ENCODE peak calls at places on chromosome 21, in eight cellular contexts. W is NCI-H2171, V is EL, O is DMS79, G is M059J, Y is epithelial cell of esophagus, R is astrocyte of the spinal cord, D is DMS 273 treated with DMSO at 0.1 percent for 48 hours. F is an unnamed sample.

GRCh38 chr21:31735518-31735992 is 3.6 kb upstream of the SCAF4 start:
- DNase-seq in W (no peak), V (no peak), O (no peak), G (no peak), Y (no peak), R (no peak), D (no peak), F (no peak)

GRCh38 chr21:45152265-45152746 is 77.9 kb downstream of the ADARB1 start:
- DNase-seq in W (no peak), V (no peak), O (no peak), G (no peak), Y (no peak), R (peak), D (no peak), F (no peak)

GRCh38 chr21:43590220-43590619 is 69.1 kb downstream of the HSF2BP start:
- DNase-seq in W (no peak), V (peak), O (no peak), G (peak), Y (peak), R (peak), D (no peak), F (no peak)

GRCh38 chr21:45236481-45236880 is 51.2 kb downstream of the POFUT2 start:
- DNase-seq in W (no peak), V (no peak), O (no peak), G (peak), Y (no peak), R (no peak), D (no peak), F (peak)

GRCh38 chr21:17780539-17780938 is 38.6 kb downstream of the C21orf91 start:
- DNase-seq in W (no peak), V (no peak), O (no peak), G (peak), Y (peak), R (no peak), D (no peak), F (no peak)

GRCh38 chr21:32182449-32182848 is 96.4 kb downstream of the MIS18A start:
- DNase-seq in W (no peak), V (no peak), O (no peak), G (no peak), Y (no peak), R (no peak), D (no peak), F (no peak)

GRCh38 chr21:27104749-27105439 is 138.0 kb upstream of the ADAMTS5 start:
- DNase-seq in W (peak), V (peak), O (no peak), G (peak), Y (peak), R (peak), D (no peak), F (no peak)

GRCh38 chr21:41926068-41926806 is 27.6 kb downstream of the C2CD2 start:
- DNase-seq in W (no peak), V (peak), O (peak), G (peak), Y (peak), R (peak), D (no peak), F (peak)

GRCh38 chr21:41536076-41536826 is 28.3 kb upstream of the TMPRSS2 start:
- DNase-seq in W (no peak), V (no peak), O (no peak), G (no peak), Y (peak), R (no peak), D (no peak), F (peak)

GRCh38 chr21:17903029-17903806 is 84.1 kb upstream of the C21orf91 start:
- DNase-seq in W (peak), V (peak), O (peak), G (peak), Y (peak), R (peak), D (peak), F (peak)

GRCh38 chr21:28592205-28592845 is 400.4 kb downstream of the LTN1 start:
- DNase-seq in W (no peak), V (no peak), O (no peak), G (no peak), Y (no peak), R (no peak), D (no peak), F (no peak)

GRCh38 chr21:26138615-26139257 is 31.8 kb downstream of the APP start:
- DNase-seq in W (no peak), V (no peak), O (no peak), G (no peak), Y (no peak), R (no peak), D (no peak), F (peak)

GRCh38 chr21:42265229-42265812 is 46.4 kb downstream of the ABCG1 start:
- DNase-seq in W (no peak), V (no peak), O (no peak), G (no peak), Y (no peak), R (no peak), D (no peak), F (no peak)

GRCh38 chr21:32391755-32392154 is 1.1 kb downstream of the URB1 start:
- DNase-seq in W (no peak), V (no peak), O (no peak), G (no peak), Y (no peak), R (no peak), D (no peak), F (no peak)

GRCh38 chr21:44511219-44511937 is 28.6 kb downstream of the KRTAP10-1 start:
- DNase-seq in W (no peak), V (no peak), O (no peak), G (no peak), Y (no peak), R (no peak), D (no peak), F (no peak)

GRCh38 chr21:34691396-34692032 is 22.7 kb downstream of the CLIC6 start:
- DNase-seq in W (no peak), V (no peak), O (peak), G (no peak), Y (peak), R (no peak), D (no peak), F (no peak)

GRCh38 chr21:44006017-44006624 is 6.0 kb upstream of the TRAPPC10 start:
- DNase-seq in W (no peak), V (peak), O (no peak), G (peak), Y (peak), R (peak), D (no peak), F (no peak)

GRCh38 chr21:42568834-42569731 is 55.4 kb downstream of the SLC37A1 start:
- DNase-seq in W (peak), V (no peak), O (peak), G (no peak), Y (no peak), R (no peak), D (no peak), F (no peak)